ENCODE peak calls at places on chromosomes 4 and X, in eight cellular contexts. A is astrocyte of the spinal cord; R is stimulated activated CD4-positive, alpha-beta T cell treated with anti-CD3 and anti-CD28 coated beads, TNF-alpha, amount 100 ng/mL, for 48 hours; C is cardiac muscle cell; K is T-helper 2 cell; E is H54; G is kidney tubule cell; P is T-cell. Z is an unnamed sample.

GRCh38 chrX:48616575-48616974 is 19.3 kb downstream of the WDR13 start:
- DNase-seq in G (no peak), K (no peak), E (no peak), R (no peak), C (peak; percentile 54), A (peak; percentile 13), P (no peak), Z (no peak)

GRCh38 chrX:50978920-50979660 is 68.6 kb downstream of the BMP15 start:
- DNase-seq in R (no peak), P (no peak), E (no peak), G (no peak), A (no peak), K (no peak), C (no peak), Z (no peak)

GRCh38 chr4:141119071-141119470 is 14.2 kb downstream of the RNF150 start:
- DNase-seq in R (no peak), E (no peak), A (no peak), K (no peak), C (no peak), G (peak; percentile 16), P (no peak), Z (no peak)

GRCh38 chrX:44246826-44247225 is 96.6 kb downstream of the EFHC2 start:
- DNase-seq in R (no peak), C (no peak), P (no peak), A (no peak), E (no peak), G (no peak), K (no peak), Z (no peak)

GRCh38 chr4:6909970-6910339 is 329 bp downstream of the TBC1D14 start:
- DNase-seq in G (no peak), C (no peak), E (no peak), A (no peak), P (no peak), K (peak; percentile 39), R (no peak), Z (peak; percentile 52)

GRCh38 chrX:10011261-10011931 is 44.2 kb downstream of the CLDN34 start:
- DNase-seq in C (peak; percentile 70), P (no peak), G (no peak), R (no peak), A (no peak), E (no peak), K (no peak), Z (no peak)

GRCh38 chrX:40172169-40172979 is 74.6 kb upstream of the BCOR start:
- DNase-seq in P (no peak), G (peak; percentile 59), K (no peak), E (no peak), R (no peak), C (peak; percentile 65), A (peak; percentile 58), Z (peak; percentile 78)

GRCh38 chr4:161577604-161578301 is 586.0 kb downstream of the FSTL5 start:
- DNase-seq in R (no peak), A (peak; percentile 83), P (no peak), C (peak; percentile 72), G (peak; percentile 7), K (no peak), E (no peak), Z (no peak)

GRCh38 chr4:6953751-6954380 is 44.2 kb downstream of the TBC1D14 start:
- DNase-seq in P (no peak), E (peak; percentile 40), G (peak; percentile 95), R (no peak), K (no peak), C (peak; percentile 87), A (peak; percentile 72), Z (peak; percentile 91)

GRCh38 chrX:31545726-31546125 is 473.9 kb upstream of the FTHL17 start:
- DNase-seq in R (no peak), G (peak; percentile 30), E (no peak), P (no peak), K (no peak), C (no peak), A (peak; percentile 30), Z (no peak)

GRCh38 chrX:45322382-45322781 is 121.7 kb upstream of the DIPK2B start:
- DNase-seq in A (peak; percentile 83), P (no peak), G (peak; percentile 79), K (no peak), E (no peak), R (no peak), C (peak; percentile 80), Z (peak; percentile 16)

GRCh38 chr4:99855677-99856076 is 38.5 kb downstream of the LAMTOR3 start:
- DNase-seq in R (no peak), E (no peak), G (no peak), K (no peak), A (no peak), P (no peak), C (peak; percentile 2), Z (no peak)

GRCh38 chr4:14539246-14539645 is 463.0 kb upstream of the CPEB2 start:
- DNase-seq in E (no peak), R (no peak), A (no peak), G (no peak), K (no peak), C (no peak), P (no peak), Z (no peak)

GRCh38 chr4:6446538-6447451 is 25.6 kb downstream of the PPP2R2C start:
- DNase-seq in A (no peak), E (no peak), R (no peak), P (no peak), C (peak; percentile 9), G (no peak), K (no peak), Z (peak; percentile 58)

GRCh38 chrX:8520791-8521190 is 56.2 kb downstream of the VCX3B start:
- DNase-seq in P (no peak), R (no peak), G (no peak), C (peak; percentile 14), A (peak; percentile 10), E (no peak), K (no peak), Z (no peak)

GRCh38 chrX:120664081-120664480 is 34.2 kb upstream of the C1GALT1C1 start:
- DNase-seq in C (peak; percentile 37), R (no peak), G (peak; percentile 29), P (no peak), A (peak; percentile 24), K (no peak), E (no peak), Z (no peak)

GRCh38 chr4:165684177-165684870 is 188.7 kb upstream of the TLL1 start:
- DNase-seq in C (peak; percentile 61), G (peak; percentile 64), E (peak; percentile 25), P (no peak), R (no peak), A (peak; percentile 85), K (no peak), Z (no peak)

GRCh38 chr4:185395255-185395955 is at the start of gene LRP2BP:
- DNase-seq in E (no peak), C (peak; percentile 18), R (no peak), G (peak; percentile 19), K (no peak), P (no peak), A (no peak), Z (no peak)

GRCh38 chr4:5912614-5913019 is 19.7 kb upstream of the CRMP1 start:
- DNase-seq in G (no peak), P (no peak), C (no peak), K (no peak), A (no peak), E (no peak), R (no peak), Z (no peak)

GRCh38 chrX:43349363-43349762 is 306.7 kb upstream of the MAOA start:
- DNase-seq in K (peak; percentile 5), G (peak; percentile 58), R (peak; percentile 3), A (peak; percentile 5), C (peak; percentile 28), P (no peak), E (peak; percentile 0), Z (no peak)

GRCh38 chrX:17039826-17040225 is 93.4 kb downstream of the REPS2 start:
- DNase-seq in R (no peak), K (no peak), P (no peak), C (peak; percentile 81), A (peak; percentile 66), G (no peak), E (no peak), Z (no peak)

GRCh38 chr4:183407128-183407585 is 37.3 kb upstream of the CDKN2AIP start:
- DNase-seq in C (peak; percentile 83), A (peak; percentile 82), E (peak; percentile 65), K (peak; percentile 87), G (peak; percentile 84), P (peak; percentile 85), R (peak; percentile 80), Z (peak; percentile 85)

GRCh38 chr4:102420563-102421221 is 75.4 kb upstream of the SLC39A8 start:
- DNase-seq in E (no peak), A (peak; percentile 12), P (no peak), R (no peak), G (no peak), K (no peak), C (no peak), Z (no peak)

GRCh38 chr4:16862688-16863087 is 35.8 kb downstream of the LDB2 start:
- DNase-seq in G (no peak), C (no peak), K (no peak), A (no peak), E (no peak), P (no peak), R (no peak), Z (peak; percentile 48)

GRCh38 chr4:38782452-38783108 is at the start of gene TLR10:
- DNase-seq in C (peak; percentile 67), E (no peak), G (peak; percentile 46), A (peak; percentile 48), K (no peak), P (peak; percentile 36), R (peak; percentile 26), Z (no peak)

GRCh38 chr4:73375328-73375741 is 28.8 kb upstream of the ALB start:
- DNase-seq in R (no peak), C (no peak), K (no peak), A (no peak), P (no peak), E (no peak), G (no peak), Z (no peak)

GRCh38 chr4:90317785-90318184 is 190.6 kb downstream of the CCSER1 start:
- DNase-seq in G (peak; percentile 63), E (peak; percentile 3), R (no peak), P (no peak), A (peak; percentile 95), C (peak; percentile 93), K (no peak), Z (no peak)

GRCh38 chr4:137896221-137896737 is 345.9 kb downstream of the SLC7A11 start:
- DNase-seq in E (no peak), K (no peak), P (no peak), G (no peak), R (no peak), C (peak; percentile 8), A (no peak), Z (no peak)

Z was measured in left cardiac atrium.